ENCODE peak calls at places on chromosomes 12 and 14, in five cellular contexts. R is NT2/D1, N is choroid plexus epithelial cell, G is HL-60, X is AG10803. H is an unnamed sample.

GRCh38 chr14:97299661-97300060 is 502.5 kb downstream of the VRK1 start:
- DNase-seq in X (no peak), N (no peak), G (no peak), R (no peak), H (no peak)

GRCh38 chr12:3607039-3607719 is 116.2 kb downstream of the PRMT8 start:
- DNase-seq in G (no peak), N (peak), R (no peak), X (no peak), H (no peak)

GRCh38 chr12:6735448-6736191 is 11.8 kb downstream of the COPS7A start:
- DNase-seq in G (no peak), X (peak), N (peak), R (peak), H (peak)

GRCh38 chr12:124053855-124054254 is 80.8 kb downstream of the ZNF664 start:
- DNase-seq in R (peak), G (no peak), N (peak), X (peak), H (no peak)

GRCh38 chr12:25436206-25436912 is 116.7 kb downstream of the LMNTD1 start:
- DNase-seq in N (peak), G (no peak), R (peak), X (peak), H (peak)

GRCh38 chr12:56299308-56299852 is 750 bp downstream of the CS start:
- DNase-seq in R (no peak), N (no peak), G (no peak), X (no peak), H (no peak)

GRCh38 chr12:75705749-75706719 is 194.6 kb upstream of the KRR1 start:
- DNase-seq in N (peak), X (peak), R (no peak), G (no peak), H (peak)

GRCh38 chr12:55727643-55728184 is 1.1 kb downstream of the CD63 start:
- DNase-seq in G (no peak), N (peak), X (no peak), R (no peak), H (no peak)

GRCh38 chr14:44833376-44833775 is 128.4 kb downstream of the KLHL28 start:
- DNase-seq in G (no peak), R (no peak), N (peak), X (peak), H (peak)

GRCh38 chr12:124524231-124524925 is 43.0 kb downstream of the NCOR2 start:
- DNase-seq in N (peak), X (peak), G (no peak), R (no peak), H (no peak)

GRCh38 chr12:43655586-43655985 is 103.0 kb downstream of the PUS7L start:
- DNase-seq in R (no peak), N (peak), G (no peak), X (peak), H (peak)

GRCh38 chr14:105249175-105250007 is 1.1 kb downstream of the BTBD6 start:
- DNase-seq in X (peak), R (no peak), G (no peak), N (peak), H (no peak)

GRCh38 chr12:128753438-128753837 is 70.3 kb downstream of the SLC15A4 start:
- DNase-seq in R (no peak), N (no peak), X (no peak), G (no peak), H (no peak)

GRCh38 chr12:112985655-112986290 is 7.5 kb downstream of the OAS2 start:
- DNase-seq in X (no peak), N (no peak), G (no peak), R (no peak), H (no peak)

GRCh38 chr14:79639638-79640037 is 571.7 kb downstream of the DIO2 start:
- DNase-seq in X (no peak), N (no peak), R (no peak), G (no peak), H (no peak)

GRCh38 chr14:100537701-100538565 is 49.3 kb downstream of the BEGAIN start:
- DNase-seq in G (no peak), X (no peak), R (no peak), N (no peak), H (no peak)

GRCh38 chr14:71474866-71475265 is 457.4 kb upstream of the RGS6 start:
- DNase-seq in R (no peak), X (no peak), G (no peak), N (no peak), H (no peak)

GRCh38 chr12:3405821-3406220 is 85.2 kb upstream of the PRMT8 start:
- DNase-seq in R (no peak), N (no peak), G (no peak), X (no peak), H (no peak)

GRCh38 chr14:99745307-99745951 is 47.8 kb upstream of the EML1 start:
- DNase-seq in X (peak), N (peak), R (no peak), G (no peak), H (no peak)

GRCh38 chr12:87160848-87161601 is 868.2 kb downstream of the C12orf50 start:
- DNase-seq in X (no peak), G (no peak), R (no peak), N (no peak), H (no peak)

GRCh38 chr12:24944598-24944975 is 4.3 kb downstream of the BCAT1 start:
- DNase-seq in G (no peak), X (no peak), N (no peak), R (no peak), H (no peak)

GRCh38 chr12:69566603-69567002 is 18.7 kb upstream of the CCT2 start:
- DNase-seq in R (no peak), X (no peak), N (no peak), G (no peak), H (no peak)

GRCh38 chr12:3896851-3897351 is 23.7 kb upstream of the PARP11 start:
- DNase-seq in N (peak), X (peak), R (peak), G (peak), H (no peak)

GRCh38 chr14:90518941-90519256 is 122.1 kb downstream of the CALM1 start:
- DNase-seq in N (peak), R (no peak), G (no peak), X (peak), H (no peak)

GRCh38 chr14:42110167-42110566 is 503.5 kb downstream of the LRFN5 start:
- DNase-seq in R (peak), G (peak), N (peak), X (peak), H (peak)

GRCh38 chr12:16939871-16940306 is 333.9 kb upstream of the LMO3 start:
- DNase-seq in X (peak), G (peak), N (peak), R (peak), H (peak)

GRCh38 chr12:62625238-62625637 is 158.6 kb downstream of the MON2 start:
- DNase-seq in G (peak), N (peak), R (no peak), X (peak), H (no peak)

GRCh38 chr14:95507701-95508103 is 8.7 kb downstream of the SYNE3 start:
- DNase-seq in G (no peak), X (peak), R (no peak), N (peak), H (no peak)

GRCh38 chr14:52790011-52790755 is 1.2 kb downstream of the GNPNAT1 start:
- DNase-seq in N (no peak), G (no peak), X (no peak), R (no peak), H (no peak)

GRCh38 chr12:53052419-53053222 is 2.8 kb downstream of the TNS2 start:
- DNase-seq in G (no peak), R (no peak), X (peak), N (peak), H (peak)

GRCh38 chr14:77965050-77965449 is 165.1 kb downstream of the ADCK1 start:
- DNase-seq in X (no peak), N (no peak), R (no peak), G (no peak), H (no peak)

GRCh38 chr14:36604757-36605505 is 22.5 kb upstream of the NKX2-8 start:
- DNase-seq in X (peak), R (peak), N (peak), G (no peak), H (peak)

GRCh38 chr12:94875525-94875924 is 128.0 kb downstream of the NDUFA12 start:
- DNase-seq in R (peak), N (peak), G (no peak), X (no peak), H (no peak)

GRCh38 chr12:29519585-29520182 is 22.2 kb upstream of the OVCH1 start:
- DNase-seq in X (peak), R (peak), N (peak), G (no peak), H (peak)

GRCh38 chr12:65741662-65742480 is 82.4 kb upstream of the HMGA2 start:
- DNase-seq in N (peak), R (peak), G (no peak), X (peak), H (peak)

GRCh38 chr12:65740506-65740872 is 83.8 kb upstream of the HMGA2 start:
- DNase-seq in X (peak), R (no peak), N (peak), G (no peak), H (no peak)

GRCh38 chr12:65740873-65741600 is 83.2 kb upstream of the HMGA2 start:
- DNase-seq in N (peak), X (peak), R (peak), G (peak), H (peak)

GRCh38 chr12:65739606-65740005 is 84.7 kb upstream of the HMGA2 start:
- DNase-seq in N (no peak), G (no peak), R (no peak), X (no peak), H (no peak)

DNA sequence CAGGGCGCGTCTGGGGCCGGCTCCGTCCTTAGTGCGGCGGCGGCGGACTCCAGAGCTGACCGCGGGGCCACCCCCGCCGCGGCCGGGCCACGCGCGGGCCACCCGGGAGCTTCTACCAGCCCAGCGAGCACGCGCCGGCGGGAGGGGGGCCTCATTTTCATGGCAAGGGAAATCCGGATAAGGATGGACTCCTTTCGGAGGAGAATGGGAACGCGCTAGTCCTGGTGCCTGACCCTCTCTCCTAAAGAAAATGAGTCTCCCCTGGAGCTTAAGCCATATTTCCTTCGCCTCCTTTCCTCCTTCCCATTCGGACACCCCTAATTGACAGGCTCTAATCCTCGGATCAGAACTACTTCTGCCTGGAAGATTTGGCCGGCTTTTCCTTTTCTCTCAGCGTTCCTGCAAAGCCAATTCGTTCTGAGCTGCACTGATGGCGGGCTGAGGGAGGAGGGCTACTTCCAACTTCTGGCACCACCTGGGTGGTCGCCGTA is 81.8 kb upstream of the HMGA2 start:
- DNase-seq in G (no peak), N (peak), X (peak), R (peak), H (no peak)
- H3K4me3 ChIP-seq in G (no peak), N (peak), X (peak), R (peak), H (peak)

GRCh38 chr14:20680363-20680762 is 4.0 kb upstream of the RNASE4 start:
- DNase-seq in X (no peak), R (no peak), G (no peak), N (no peak), H (no peak)
- H3K4me3 ChIP-seq in X (no peak), R (peak), G (peak), N (no peak), H (peak)

GRCh38 chr12:104930388-104931326 is 27.4 kb downstream of the SLC41A2 start:
- DNase-seq in N (peak), X (peak), G (no peak), R (no peak), H (peak)

GRCh38 chr12:104933128-104933527 is 25.0 kb downstream of the SLC41A2 start:
- DNase-seq in G (no peak), R (no peak), X (no peak), N (no peak), H (no peak)

GRCh38 chr12:104929368-104929767 is 28.7 kb downstream of the SLC41A2 start:
- DNase-seq in N (no peak), G (no peak), X (no peak), R (no peak), H (no peak)

GRCh38 chr12:104928036-104928770 is 29.9 kb downstream of the SLC41A2 start:
- DNase-seq in N (no peak), X (peak), G (no peak), R (no peak), H (no peak)

DNA sequence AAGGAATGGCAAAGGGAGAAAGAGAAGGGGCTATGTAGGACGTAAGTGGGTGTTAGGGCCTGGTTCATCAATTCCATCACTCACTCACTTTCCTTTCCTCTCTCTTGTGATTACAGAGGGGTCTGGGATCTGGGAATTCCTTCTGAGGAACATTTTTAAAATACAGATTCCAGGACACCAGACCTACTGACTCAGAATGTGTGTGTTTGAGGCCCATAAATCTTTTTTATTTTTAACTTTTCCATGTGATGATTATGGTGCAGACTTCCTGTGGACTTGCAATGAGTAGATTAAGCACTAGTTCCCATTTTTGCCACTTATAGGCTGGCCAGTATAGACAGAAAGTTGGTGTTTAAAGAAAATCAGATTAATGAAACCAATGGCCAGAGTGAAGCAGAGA is 28.2 kb downstream of the SLC41A2 start:
- DNase-seq in R (no peak), X (peak), G (no peak), N (no peak), H (no peak)
- H3K4me3 ChIP-seq in R (no peak), X (no peak), G (no peak), N (no peak), H (no peak)

GRCh38 chr14:67487937-67488893 is at the start of gene TMEM229B:
- DNase-seq in X (no peak), G (no peak), R (no peak), N (peak), H (no peak)

GRCh38 chr14:67490201-67490600 is 1.7 kb upstream of the TMEM229B start:
- DNase-seq in G (no peak), R (no peak), X (no peak), N (peak), H (no peak)

GRCh38 chr14:67486890-67487289 is 1.6 kb downstream of the TMEM229B start:
- DNase-seq in G (no peak), X (no peak), N (no peak), R (no peak), H (no peak)

GRCh38 chr14:67485501-67486095 is 2.9 kb downstream of the TMEM229B start:
- DNase-seq in G (no peak), N (peak), X (peak), R (no peak), H (no peak)

DNA sequence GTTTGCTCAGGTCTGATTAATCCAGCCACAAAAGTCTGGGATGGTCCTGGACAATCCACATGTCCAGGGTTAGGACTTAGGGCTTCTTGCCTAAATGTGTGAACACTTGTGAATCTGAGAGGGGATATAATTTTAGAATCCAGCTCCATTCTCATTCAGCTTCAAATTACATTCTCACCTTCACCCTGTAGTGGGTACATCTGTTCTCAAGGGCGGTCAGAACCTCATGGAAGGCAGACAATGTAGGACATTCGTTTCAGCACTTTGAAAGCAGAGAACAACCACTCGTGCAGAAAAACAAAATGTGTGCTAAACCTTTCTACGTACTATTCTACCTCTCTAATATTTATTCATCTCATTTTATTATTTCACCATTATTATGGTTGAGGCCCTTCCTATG is 1.2 kb downstream of the TMEM229B start:
- DNase-seq in X (no peak), R (no peak), G (no peak), N (no peak), H (no peak)
- H3K4me3 ChIP-seq in X (no peak), R (no peak), G (no peak), N (no peak), H (no peak)

DNA sequence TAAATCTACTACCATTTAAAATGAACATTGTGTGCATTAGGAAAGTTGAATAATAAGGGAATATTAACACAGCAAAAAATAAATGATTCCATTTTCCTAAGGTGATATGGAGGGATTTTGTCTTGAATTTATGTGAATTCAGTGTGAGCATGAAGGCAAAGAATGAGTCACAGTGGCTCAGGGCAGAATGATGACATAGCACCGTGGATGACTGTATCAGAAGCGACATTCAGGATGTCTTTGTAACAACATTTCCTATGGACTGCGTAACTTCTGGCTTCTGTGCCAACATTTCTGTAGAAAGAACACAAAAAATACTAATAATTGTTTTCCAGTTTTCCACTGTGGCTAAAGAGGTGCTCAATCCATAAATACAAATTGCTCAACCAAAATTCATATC is 54.6 kb downstream of the TTC8 start:
- DNase-seq in X (peak), R (no peak), N (peak), G (peak), H (peak)
- H3K4me3 ChIP-seq in X (no peak), R (no peak), N (no peak), G (no peak), H (no peak)

GRCh38 chr12:108337235-108338223 is 1.6 kb downstream of the CMKLR1 start:
- DNase-seq in X (peak), R (peak), G (peak), N (peak), H (no peak)

GRCh38 chr12:108340037-108340436 is 926 bp upstream of the CMKLR1 start:
- DNase-seq in G (no peak), R (no peak), N (no peak), X (no peak), H (no peak)

GRCh38 chr12:108341356-108341755 is 2.2 kb upstream of the CMKLR1 start:
- DNase-seq in X (no peak), R (no peak), N (no peak), G (no peak), H (no peak)

GRCh38 chr12:108341854-108342847 is 3.0 kb upstream of the CMKLR1 start:
- DNase-seq in X (no peak), R (no peak), G (no peak), N (no peak), H (no peak)

DNA sequence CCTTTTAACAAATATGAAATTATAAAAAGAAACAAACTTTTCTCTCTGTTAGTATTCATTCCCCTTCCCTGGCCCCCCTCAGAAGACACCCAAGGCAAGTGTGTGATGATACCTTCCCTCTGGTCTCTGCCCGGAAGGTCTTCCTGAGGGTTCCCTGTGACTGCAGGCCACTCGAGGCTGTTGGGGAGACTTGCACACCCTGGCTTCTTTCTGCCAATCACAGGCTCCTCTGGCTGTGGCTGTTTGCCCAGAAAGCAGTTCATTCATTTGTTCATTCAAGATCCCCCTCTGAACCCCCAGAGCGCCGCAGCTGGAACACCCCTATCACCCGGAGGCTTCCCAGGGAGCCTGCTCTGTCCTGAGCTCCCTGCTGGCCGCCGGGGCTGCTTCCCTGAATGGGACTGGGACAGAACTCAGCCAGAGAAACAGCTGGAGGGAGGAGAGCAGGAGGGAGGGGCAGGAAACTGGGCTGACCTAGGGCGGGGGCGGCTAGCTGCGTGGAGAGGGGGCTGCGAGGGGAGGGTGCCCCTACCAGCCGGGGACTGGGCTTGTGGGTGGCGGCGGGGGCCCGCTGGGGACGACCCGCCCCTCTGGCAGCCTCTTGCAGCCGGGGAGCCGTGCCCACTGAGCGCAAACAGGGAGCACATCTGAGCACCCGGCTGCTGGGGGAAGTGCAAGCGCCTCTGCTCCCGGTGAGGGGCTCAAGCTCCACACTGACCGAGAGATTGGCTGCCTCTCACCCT is at the start of gene CMKLR1:
- DNase-seq in N (no peak), X (no peak), G (no peak), R (no peak), H (no peak)
- H3K4me3 ChIP-seq in N (peak), X (no peak), G (no peak), R (no peak), H (peak)

GRCh38 chr12:115320967-115321366 is 637.0 kb upstream of the TBX3 start:
- DNase-seq in X (no peak), N (no peak), G (no peak), R (no peak), H (no peak)
- H3K4me3 ChIP-seq in X (no peak), N (no peak), G (no peak), R (no peak), H (no peak)